ENCODE peak calls at places on chromosomes 12 and 14, in six cellular contexts. K, C, R, Y, Q and I are unnamed samples.

GRCh38 chr14:103522649-103523582 is at the start of gene CKB:
- DNase-seq in R (peak), K (peak), C (peak), Q (peak), Y (peak), I (peak)

GRCh38 chr14:71629765-71630502 is 302.3 kb upstream of the RGS6 start:
- DNase-seq in C (no peak), K (no peak), Y (no peak), R (no peak), Q (peak), I (no peak)

GRCh38 chr12:39499296-39499695 is 56.4 kb upstream of the KIF21A start:
- DNase-seq in Q (no peak), K (no peak), R (no peak), C (no peak), Y (no peak), I (no peak)

GRCh38 chr12:93319523-93320045 is 58.1 kb upstream of the NUDT4 start:
- DNase-seq in K (no peak), Q (no peak), R (no peak), Y (no peak), C (no peak), I (peak)

GRCh38 chr12:53122961-53123468 is 19.7 kb downstream of the SOAT2 start:
- DNase-seq in R (no peak), Q (peak), K (no peak), Y (no peak), C (no peak), I (no peak)

GRCh38 chr12:38102197-38102596 is 214.4 kb upstream of the ALG10B start:
- DNase-seq in Q (no peak), C (no peak), Y (no peak), K (no peak), R (no peak), I (no peak)

GRCh38 chr12:101924647-101925046 is 47.3 kb downstream of the DRAM1 start:
- DNase-seq in R (no peak), Y (no peak), C (no peak), Q (peak), K (no peak), I (no peak)

GRCh38 chr14:105046891-105047282 is 18.3 kb downstream of the GPR132 start:
- DNase-seq in Q (no peak), R (no peak), K (no peak), Y (no peak), C (no peak), I (no peak)

GRCh38 chr12:131362290-131363211 is 348.3 kb upstream of the SFSWAP start:
- DNase-seq in K (no peak), R (no peak), C (no peak), Y (no peak), Q (no peak), I (no peak)

GRCh38 chr14:99716091-99716849 is 32.2 kb downstream of the CYP46A1 start:
- DNase-seq in C (no peak), Y (no peak), Q (no peak), K (no peak), R (no peak), I (no peak)

GRCh38 chr12:41302979-41303403 is 114.9 kb downstream of the PDZRN4 start:
- DNase-seq in K (no peak), C (no peak), R (no peak), Y (no peak), Q (no peak), I (no peak)

GRCh38 chr12:100668939-100669536 is 95.6 kb downstream of the GAS2L3 start:
- DNase-seq in C (peak), R (peak), Q (peak), Y (peak), K (peak), I (peak)

GRCh38 chr12:57893460-57894353 is 47.2 kb upstream of the CTDSP2 start:
- DNase-seq in Y (peak), Q (peak), K (peak), R (no peak), C (no peak), I (no peak)

GRCh38 chr14:89251066-89251465 is 166.0 kb downstream of the FOXN3 start:
- DNase-seq in Q (peak), C (no peak), R (no peak), Y (no peak), K (no peak), I (no peak)